ENCODE peak calls at places on chromosomes 13 and 19, in nine cellular contexts. X, R, Y, K, T, P, J, I and Q are unnamed samples.

GRCh38 chr13:46389985-46390384 is 2.9 kb upstream of the RUBCNL start:
- DNase-seq in X (no peak), R (no peak), Y (peak), K (peak), T (no peak), P (peak), J (peak), I (no peak), Q (peak)

GRCh38 chr13:98910501-98910951 is 67.3 kb downstream of the DOCK9 start:
- DNase-seq in X (no peak), R (no peak), Y (peak), K (no peak), T (no peak), P (peak), J (no peak), I (peak), Q (no peak)

GRCh38 chr19:19537321-19538048 is 580 bp upstream of the CILP2 start:
- DNase-seq in X (no peak), R (no peak), Y (no peak), K (no peak), T (no peak), P (peak), J (no peak), I (no peak), Q (no peak)

GRCh38 chr13:106373304-106373988 is 162.0 kb downstream of the EFNB2 start:
- DNase-seq in X (no peak), R (no peak), Y (no peak), K (no peak), T (no peak), P (peak), J (no peak), I (peak), Q (peak)

GRCh38 chr13:98974053-98974452 is 3.8 kb downstream of the DOCK9 start:
- DNase-seq in X (no peak), R (no peak), Y (no peak), K (no peak), T (no peak), P (no peak), J (peak), I (no peak), Q (no peak)

GRCh38 chr13:59747529-59747928 is 416.2 kb downstream of the DIAPH3 start:
- DNase-seq in X (no peak), R (no peak), Y (no peak), K (no peak), T (no peak), P (peak), J (no peak), I (no peak), Q (peak)

GRCh38 chr13:41459754-41460111 is 2.4 kb downstream of the RGCC start:
- DNase-seq in X (no peak), R (no peak), Y (no peak), K (no peak), T (no peak), P (no peak), J (no peak), I (no peak), Q (no peak)

GRCh38 chr19:2507109-2507508 is 31.2 kb downstream of the GADD45B start:
- DNase-seq in X (no peak), R (no peak), Y (peak), K (no peak), T (peak), P (peak), J (peak), I (peak), Q (no peak)

GRCh38 chr13:92590503-92590908 is 636.1 kb upstream of the GPC6 start:
- DNase-seq in X (no peak), R (no peak), Y (no peak), K (no peak), T (no peak), P (peak), J (no peak), I (peak), Q (no peak)

GRCh38 chr13:19984430-19985218 is 26.1 kb downstream of the ZMYM2 start:
- DNase-seq in X (no peak), R (no peak), Y (peak), K (no peak), T (no peak), P (peak), J (peak), I (peak), Q (peak)

GRCh38 chr13:24899601-24900000 is 135.6 kb downstream of the RNF17 start:
- DNase-seq in X (no peak), R (no peak), Y (no peak), K (no peak), T (no peak), P (peak), J (no peak), I (peak), Q (no peak)

GRCh38 chr19:20422616-20423205 is 142.9 kb downstream of the ZNF737 start:
- DNase-seq in X (no peak), R (no peak), Y (no peak), K (no peak), T (no peak), P (peak), J (no peak), I (peak), Q (no peak)

GRCh38 chr13:106277483-106278154 is 257.8 kb downstream of the EFNB2 start:
- DNase-seq in X (no peak), R (no peak), Y (no peak), K (no peak), T (no peak), P (no peak), J (no peak), I (no peak), Q (no peak)

GRCh38 chr19:29752450-29753025 is 37.5 kb upstream of the C19orf12 start:
- DNase-seq in X (no peak), R (no peak), Y (no peak), K (no peak), T (no peak), P (no peak), J (no peak), I (no peak), Q (no peak)

GRCh38 chr13:99984463-99985242 is 3.1 kb downstream of the ZIC2 start:
- DNase-seq in X (no peak), R (no peak), Y (no peak), K (no peak), T (no peak), P (no peak), J (no peak), I (peak), Q (no peak)

GRCh38 chr13:111255228-111255790 is 65.1 kb upstream of the TEX29 start:
- DNase-seq in X (no peak), R (no peak), Y (no peak), K (no peak), T (no peak), P (no peak), J (no peak), I (no peak), Q (no peak)

GRCh38 chr19:53782698-53783097 is 41.4 kb downstream of the NLRP12 start:
- DNase-seq in X (no peak), R (no peak), Y (no peak), K (no peak), T (no peak), P (no peak), J (no peak), I (no peak), Q (no peak)

GRCh38 chr13:40682449-40683240 is 16.2 kb upstream of the FOXO1 start:
- DNase-seq in X (no peak), R (no peak), Y (peak), K (no peak), T (no peak), P (peak), J (no peak), I (peak), Q (no peak)

GRCh38 chr19:31071157-31071855 is 277.9 kb downstream of the TSHZ3 start:
- DNase-seq in X (no peak), R (no peak), Y (no peak), K (no peak), T (no peak), P (peak), J (no peak), I (peak), Q (no peak)

GRCh38 chr13:109998808-109999528 is 212.6 kb upstream of the IRS2 start:
- DNase-seq in X (no peak), R (no peak), Y (no peak), K (no peak), T (no peak), P (peak), J (no peak), I (peak), Q (no peak)

GRCh38 chr19:44807652-44808462 is 1.0 kb upstream of the BCAM start:
- DNase-seq in X (no peak), R (no peak), Y (no peak), K (no peak), T (no peak), P (peak), J (peak), I (peak), Q (peak)

GRCh38 chr19:14147797-14148605 is 11.6 kb upstream of the ASF1B start:
- DNase-seq in X (no peak), R (peak), Y (peak), K (peak), T (peak), P (peak), J (peak), I (peak), Q (peak)

GRCh38 chr13:88031980-88032562 is 360.9 kb downstream of the SLITRK5 start:
- DNase-seq in X (no peak), R (no peak), Y (no peak), K (no peak), T (no peak), P (peak), J (no peak), I (peak), Q (no peak)

GRCh38 chr19:18978616-18979015 is 37.6 kb upstream of the HOMER3 start:
- DNase-seq in X (no peak), R (no peak), Y (no peak), K (no peak), T (no peak), P (peak), J (no peak), I (no peak), Q (no peak)

GRCh38 chr19:12796146-12797071 is 5.1 kb downstream of the JUNB start:
- DNase-seq in X (no peak), R (peak), Y (peak), K (peak), T (peak), P (peak), J (no peak), I (peak), Q (peak)

GRCh38 chr19:56294557-56294956 is 20.1 kb downstream of the ZSCAN5A start:
- DNase-seq in X (no peak), R (no peak), Y (no peak), K (no peak), T (no peak), P (peak), J (no peak), I (peak), Q (no peak)